ENCODE peak calls at places on chromosomes 13 and 19, in four cellular contexts. S, Y, Q and L are unnamed samples.

GRCh38 chr13:111397202-111397880 is 76.9 kb downstream of the TEX29 start:
- DNase-seq in Q (no peak), S (peak; percentile 14), Y (no peak), L (no peak)

GRCh38 chr19:41616785-41617621 is 9.9 kb downstream of the CEACAM4 start:
- DNase-seq in S (no peak), Q (no peak), Y (peak; percentile 0), L (no peak)

GRCh38 chr13:88979465-88980180 is 1308.5 kb downstream of the SLITRK5 start:
- DNase-seq in Q (no peak), Y (peak; percentile 30), S (no peak), L (no peak)

GRCh38 chr19:39423258-39424086 is 11.0 kb downstream of the PLEKHG2 start:
- DNase-seq in Y (no peak), Q (no peak), S (no peak), L (no peak)

GRCh38 chr13:112777637-112778406 is 88.0 kb downstream of the ATP11A start:
- DNase-seq in Q (no peak), S (no peak), Y (no peak), L (no peak)

GRCh38 chr19:4633140-4633967 is 6.0 kb upstream of the TNFAIP8L1 start:
- DNase-seq in Q (no peak), S (peak; percentile 62), Y (peak; percentile 70), L (peak; percentile 64)

GRCh38 chr13:83086948-83087347 is 795.3 kb downstream of the SLITRK1 start:
- DNase-seq in Q (no peak), Y (no peak), S (no peak), L (no peak)

GRCh38 chr19:40415799-40416198 is 2.6 kb upstream of the PRX start:
- DNase-seq in S (no peak), Q (no peak), Y (no peak), L (no peak)

GRCh38 chr19:9940778-9941177 is 4.5 kb upstream of the OLFM2 start:
- DNase-seq in Q (no peak), Y (no peak), S (no peak), L (no peak)

GRCh38 chr13:106533101-106533939 is 2.1 kb downstream of the EFNB2 start:
- DNase-seq in Y (peak; percentile 92), S (peak; percentile 92), Q (peak; percentile 72), L (peak; percentile 48)

GRCh38 chr13:27283906-27284523 is 13.4 kb downstream of the RASL11A start:
- DNase-seq in Q (no peak), Y (no peak), S (no peak), L (no peak)

DNA sequence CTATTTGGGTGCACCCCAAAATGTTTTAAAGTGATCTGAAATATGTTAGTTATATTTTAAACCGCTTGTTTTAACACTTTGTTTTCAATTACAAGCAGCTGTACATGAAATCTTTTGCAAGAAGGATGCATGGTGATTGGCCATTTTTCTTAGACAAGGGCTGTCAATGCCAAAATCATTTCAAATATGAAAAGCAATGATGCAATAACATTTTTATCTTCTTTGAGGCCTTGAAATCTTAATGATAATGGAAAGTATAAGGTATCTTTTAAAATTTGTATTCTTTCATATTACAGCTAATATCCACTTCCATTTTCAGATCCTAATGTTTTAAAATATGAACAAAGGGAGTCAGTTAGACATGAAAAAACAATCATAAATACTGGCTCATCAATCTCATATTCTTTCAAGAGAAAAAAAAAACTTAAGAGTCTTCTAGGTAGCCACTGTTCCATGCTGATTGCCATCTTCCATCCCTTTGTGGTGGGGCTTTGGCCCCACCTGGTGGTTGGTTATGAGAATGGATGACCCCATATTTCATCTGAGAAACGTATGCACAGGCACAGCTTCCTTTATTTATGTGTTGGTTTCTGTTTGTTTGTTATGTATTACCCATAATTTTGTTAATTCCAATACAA is 330.3 kb upstream of the MIR17HG start:
- DNase-seq in Q (no peak), Y (peak; percentile 50), S (no peak), L (no peak)
- TF ChIP-seq CTCF in Q (peak; percentile 50), Y (peak; percentile 84), S (peak; percentile 40), L (peak; percentile 91)

GRCh38 chr13:25286308-25286968 is 850 bp downstream of the MTMR6 start:
- DNase-seq in S (no peak), Q (no peak), Y (peak; percentile 37), L (no peak)
- H3K4me3 ChIP-seq in S (peak overlapping the region; percentile 73), Q (peak overlapping the region; percentile 92), Y (peak overlapping the region; percentile 37), L (peak overlapping the region; percentile 94)

GRCh38 chr19:34560229-34560628 is 78.7 kb downstream of the WTIP start:
- DNase-seq in S (no peak), Y (no peak), Q (no peak), L (no peak)

GRCh38 chr19:34555447-34555846 is 73.9 kb downstream of the WTIP start:
- DNase-seq in Y (no peak), Q (no peak), S (no peak), L (no peak)

GRCh38 chr19:34559045-34559444 is 77.5 kb downstream of the WTIP start:
- DNase-seq in Y (no peak), S (no peak), Q (no peak), L (no peak)

GRCh38 chr19:34556500-34556899 is 74.9 kb downstream of the WTIP start:
- DNase-seq in S (no peak), Y (peak; percentile 10), Q (no peak), L (no peak)
- TF ChIP-seq CTCF in S (peak; percentile 20), Y (peak; percentile 52), Q (no peak), L (peak; percentile 27)

GRCh38 chr19:54388803-54389144 is 24.0 kb upstream of the LAIR1 start:
- DNase-seq in S (no peak), Q (no peak), Y (no peak), L (no peak)
- H3K4me3 ChIP-seq in S (peak overlapping the region; percentile 38), Q (no peak overlapping the region), Y (no peak overlapping the region), L (peak overlapping the region; percentile 29)

GRCh38 chr19:38019427-38019724 is 112.4 kb downstream of the SIPA1L3 start:
- DNase-seq in Y (no peak), S (no peak), Q (no peak), L (no peak)
- TF ChIP-seq CTCF in Y (no peak), S (no peak), Q (no peak), L (no peak)